ENCODE peak calls at places on chromosomes 7 and 10, in four cellular contexts. D is bronchial epithelial cell, L is uterus, U is cardiac muscle cell. Q is an unnamed sample.

GRCh38 chr7:28458732-28459131 is 46.4 kb downstream of the CREB5 start:
- DNase-seq in D (no peak), L (no peak), U (no peak), Q (no peak)

GRCh38 chr10:113982745-113983144 is 60.9 kb upstream of the ADRB1 start:
- DNase-seq in D (peak), L (no peak), U (peak), Q (no peak)

GRCh38 chr10:58157076-58157766 is 110.5 kb downstream of the IPMK start:
- DNase-seq in D (peak), L (no peak), U (no peak), Q (no peak)

GRCh38 chr7:46129831-46130230 is 208.8 kb upstream of the IGFBP3 start:
- DNase-seq in D (no peak), L (no peak), U (peak), Q (no peak)

GRCh38 chr7:116395125-116395791 is 104.3 kb upstream of the CAV2 start:
- DNase-seq in D (peak), L (peak), U (no peak), Q (no peak)

GRCh38 chr10:17216217-17216900 is 11.7 kb upstream of the VIM start:
- DNase-seq in D (peak), L (peak), U (no peak), Q (peak)

GRCh38 chr10:34474060-34474376 is 341.1 kb downstream of the PARD3 start:
- DNase-seq in D (peak), L (no peak), U (no peak), Q (no peak)

GRCh38 chr7:2903686-2904162 is 59.6 kb upstream of the GNA12 start:
- DNase-seq in D (no peak), L (no peak), U (no peak), Q (no peak)

GRCh38 chr10:44913312-44914079 is 2.4 kb downstream of the TMEM72 start:
- DNase-seq in D (no peak), L (no peak), U (peak), Q (no peak)

GRCh38 chr10:102628451-102628911 is 15.8 kb upstream of the TRIM8 start:
- DNase-seq in D (no peak), L (peak), U (no peak), Q (no peak)

GRCh38 chr10:14653271-14654161 is 121.2 kb downstream of the FAM107B start:
- DNase-seq in D (peak), L (peak), U (no peak), Q (no peak)

GRCh38 chr7:139675127-139676110 is 102.4 kb downstream of the HIPK2 start:
- DNase-seq in D (no peak), L (no peak), U (no peak), Q (no peak)

GRCh38 chr10:113550365-113550764 is 2.5 kb upstream of the HABP2 start:
- DNase-seq in D (peak), L (no peak), U (no peak), Q (no peak)

GRCh38 chr10:103739039-103739764 is 116.2 kb downstream of the SH3PXD2A start:
- DNase-seq in D (peak), L (peak), U (no peak), Q (no peak)

GRCh38 chr10:21172774-21173432 is 275.8 kb upstream of the NEBL start:
- DNase-seq in D (no peak), L (no peak), U (peak), Q (peak)

GRCh38 chr10:129845081-129845823 is 118.8 kb downstream of the EBF3 start:
- DNase-seq in D (no peak), L (no peak), U (no peak), Q (no peak)

GRCh38 chr7:27139335-27140107 is 4.0 kb downstream of the HOXA5 start:
- DNase-seq in D (no peak), L (no peak), U (no peak), Q (no peak)

GRCh38 chr7:51315393-51316261 is 982 bp downstream of the COBL start:
- DNase-seq in D (peak), L (no peak), U (peak), Q (no peak)

GRCh38 chr10:18133046-18133445 is 7.2 kb upstream of the CACNB2 start:
- DNase-seq in D (no peak), L (no peak), U (no peak), Q (no peak)

GRCh38 chr7:91041901-91042457 is 222.3 kb upstream of the FZD1 start:
- DNase-seq in D (no peak), L (no peak), U (no peak), Q (no peak)

GRCh38 chr7:33727415-33727814 is 177.9 kb upstream of the BMPER start:
- DNase-seq in D (no peak), L (no peak), U (no peak), Q (no peak)

GRCh38 chr10:73810358-73810734 is 1.1 kb downstream of the NDST2 start:
- DNase-seq in D (no peak), L (no peak), U (no peak), Q (no peak)

GRCh38 chr10:24382979-24383663 is 174.2 kb downstream of the KIAA1217 start:
- DNase-seq in D (peak), L (no peak), U (no peak), Q (peak)

GRCh38 chr7:5564894-5565293 is 141.3 kb upstream of the TNRC18 start:
- DNase-seq in D (no peak), L (no peak), U (no peak), Q (no peak)

GRCh38 chr7:151790826-151791379 is 86.0 kb downstream of the PRKAG2 start:
- DNase-seq in D (no peak), L (no peak), U (no peak), Q (no peak)

GRCh38 chr10:109978481-109978880 is 29.3 kb upstream of the ADD3 start:
- DNase-seq in D (peak), L (peak), U (peak), Q (peak)

GRCh38 chr10:17143055-17143690 is 13.6 kb upstream of the CUBN start:
- DNase-seq in D (no peak), L (no peak), U (no peak), Q (no peak)

GRCh38 chr10:89279449-89279869 is 22.4 kb upstream of the IFIT2 start:
- DNase-seq in D (peak), L (no peak), U (no peak), Q (no peak)

GRCh38 chr7:67625257-67625713 is 628.7 kb downstream of the TYW1 start:
- DNase-seq in D (peak), L (peak), U (peak), Q (peak)

GRCh38 chr7:142832452-142832851 is 22.4 kb upstream of the EPHB6 start:
- DNase-seq in D (no peak), L (no peak), U (no peak), Q (no peak)

GRCh38 chr10:33129181-33129928 is 171.3 kb upstream of the ITGB1 start:
- DNase-seq in D (peak), L (no peak), U (no peak), Q (no peak)

GRCh38 chr10:109820620-109821405 is 102.5 kb downstream of the XPNPEP1 start:
- DNase-seq in D (no peak), L (no peak), U (no peak), Q (no peak)

GRCh38 chr7:22156205-22156604 is 200.7 kb downstream of the RAPGEF5 start:
- DNase-seq in D (peak), L (no peak), U (no peak), Q (no peak)

GRCh38 chr10:32237644-32238345 is 109.2 kb downstream of the EPC1 start:
- DNase-seq in D (peak), L (no peak), U (no peak), Q (no peak)

GRCh38 chr7:47549916-47550315 is 32.0 kb downstream of the TNS3 start:
- DNase-seq in D (no peak), L (no peak), U (no peak), Q (no peak)

GRCh38 chr7:39910108-39910869 is 39.8 kb upstream of the CDK13 start:
- DNase-seq in D (no peak), L (no peak), U (peak), Q (no peak)

GRCh38 chr7:4266270-4267040 is 415.6 kb upstream of the FOXK1 start:
- DNase-seq in D (no peak), L (no peak), U (no peak), Q (no peak)

GRCh38 chr10:43076876-43077420 is at the start of gene RET:
- DNase-seq in D (peak), L (no peak), U (peak), Q (peak)

GRCh38 chr10:43074409-43074808 is 2.5 kb upstream of the RET start:
- DNase-seq in D (no peak), L (no peak), U (no peak), Q (no peak)

GRCh38 chr10:43074827-43075611 is 1.9 kb upstream of the RET start:
- DNase-seq in D (no peak), L (no peak), U (no peak), Q (no peak)

GRCh38 chr10:43076311-43076875 is 476 bp upstream of the RET start:
- DNase-seq in D (no peak), L (no peak), U (no peak), Q (no peak)

DNA sequence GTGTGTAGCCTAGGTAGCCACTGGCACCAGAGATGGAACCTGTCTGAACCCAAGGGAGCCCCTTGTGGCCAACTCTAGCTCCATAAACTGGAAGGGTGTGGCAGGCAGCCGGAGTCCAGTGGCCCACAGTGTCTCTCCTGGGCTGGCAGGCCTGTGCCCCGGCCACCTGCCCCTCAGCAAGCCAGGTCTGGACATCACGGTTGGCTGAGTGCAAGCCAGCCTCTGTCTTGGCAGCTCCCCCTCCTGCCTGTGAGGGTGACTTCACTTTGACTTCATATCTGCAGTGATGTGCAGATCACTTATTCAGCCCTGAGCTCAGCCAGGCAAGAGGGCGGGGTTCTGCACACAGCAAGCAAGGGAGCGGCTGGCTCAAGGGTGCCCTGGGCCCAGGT is 1.3 kb upstream of the RET start:
- DNase-seq in D (peak), L (no peak), U (no peak), Q (no peak)
- TF ChIP-seq CTCF in D (peak), L (no peak), U (peak), Q (no peak)

GRCh38 chr7:16604054-16604453 is 41.5 kb downstream of the ANKMY2 start:
- DNase-seq in D (peak), L (no peak), U (no peak), Q (no peak)
- TF ChIP-seq CTCF in D (peak), L (no peak), U (no peak), Q (no peak)

GRCh38 chr7:8724080-8724718 is 290.8 kb downstream of the NXPH1 start:
- DNase-seq in D (peak), L (no peak), U (peak), Q (peak)
- TF ChIP-seq CTCF in D (peak), L (no peak), U (no peak), Q (peak)

GRCh38 chr7:154832557-154833138 is 170.3 kb downstream of the PAXIP1 start:
- DNase-seq in D (no peak), L (no peak), U (peak), Q (peak)
- TF ChIP-seq CTCF in D (no peak), L (no peak), U (no peak), Q (no peak)

GRCh38 chr7:29471444-29472138 is 92.0 kb upstream of the PRR15 start:
- DNase-seq in D (no peak), L (no peak), U (no peak), Q (no peak)
- TF ChIP-seq CTCF in D (no peak), L (no peak), U (no peak), Q (no peak)

GRCh38 chr7:29798422-29798821 is 7.9 kb upstream of the WIPF3 start:
- DNase-seq in D (no peak), L (no peak), U (no peak), Q (no peak)

GRCh38 chr7:29794959-29795629 is 11.2 kb upstream of the WIPF3 start:
- DNase-seq in D (no peak), L (no peak), U (no peak), Q (no peak)

GRCh38 chr7:29796181-29796580 is 10.1 kb upstream of the WIPF3 start:
- DNase-seq in D (no peak), L (no peak), U (no peak), Q (no peak)

GRCh38 chr7:29795696-29796095 is 10.6 kb upstream of the WIPF3 start:
- DNase-seq in D (no peak), L (no peak), U (no peak), Q (no peak)

GRCh38 chr7:29797112-29797944 is 9.0 kb upstream of the WIPF3 start:
- DNase-seq in D (peak), L (no peak), U (no peak), Q (no peak)
- TF ChIP-seq CTCF in D (no peak), L (no peak), U (no peak), Q (no peak)

DNA sequence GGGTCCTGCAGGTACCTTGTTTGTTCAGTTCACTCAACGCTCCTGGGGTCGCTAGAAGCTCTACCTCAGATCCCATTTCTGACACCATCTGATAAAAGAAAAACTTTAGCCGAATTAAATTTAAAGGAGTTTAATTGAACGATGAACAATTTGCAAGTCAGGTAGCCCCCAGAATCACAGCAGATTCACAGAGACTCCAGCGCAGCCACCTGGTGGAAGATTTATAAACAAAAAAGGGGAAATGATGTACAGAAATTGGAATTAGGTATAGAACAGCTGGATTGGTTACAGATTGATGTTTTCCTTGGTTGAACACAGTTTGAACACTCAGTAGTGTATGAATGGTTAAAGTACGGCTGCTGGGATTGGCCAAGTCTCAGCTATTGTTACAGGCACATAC is 23.1 kb downstream of the FBXL13 start:
- DNase-seq in D (no peak), L (no peak), U (no peak), Q (no peak)
- TF ChIP-seq CTCF in D (no peak), L (no peak), U (no peak), Q (no peak)

GRCh38 chr10:96910488-96911395 is 78.6 kb downstream of the LCOR start:
- DNase-seq in D (peak), L (no peak), U (peak), Q (peak)
- TF ChIP-seq CTCF in D (peak), L (no peak), U (peak), Q (peak)

GRCh38 chr10:59872892-59873463 is 33.4 kb downstream of the CCDC6 start:
- DNase-seq in D (peak), L (peak), U (peak), Q (no peak)
- TF ChIP-seq CTCF in D (no peak), L (no peak), U (no peak), Q (no peak)